ENCODE peak calls at places on chromosomes 16 and 17, in seven cellular contexts. K is IMR-90, Z is astrocyte, J is endothelial cell of umbilical vein, L is H9, G is DND-41, X is neural progenitor cell. F is an unnamed sample. For H4K20me1, the result is how much of the 10 kb centered on the place peaks cover.

GRCh38 chr17:78738698-78739097 is 43.4 kb downstream of the CYTH1 start:
- DNase-seq in K (no peak), Z (no peak), J (no peak), L (no peak), G (no peak), X (no peak), F (no peak)

GRCh38 chr17:59038734-59039133 is 67.9 kb downstream of the TRIM37 start:
- DNase-seq in K (peak), Z (peak), J (no peak), L (no peak), G (no peak), X (no peak), F (no peak)

GRCh38 chr16:87392823-87393679 is 915 bp downstream of the MAP1LC3B start:
- DNase-seq in K (peak), Z (peak), J (peak), L (peak), G (peak), X (peak), F (peak)

GRCh38 chr16:71669926-71670536 is 44.0 kb downstream of the MARVELD3 start:
- DNase-seq in K (no peak), Z (no peak), J (no peak), L (no peak), G (no peak), X (no peak), F (no peak)

GRCh38 chr17:63430223-63430622 is 15.9 kb downstream of the CYB561 start:
- DNase-seq in K (no peak), Z (no peak), J (no peak), L (no peak), G (no peak), X (no peak), F (no peak)

GRCh38 chr16:29993903-29994612 is 1.4 kb downstream of the HIRIP3 start:
- DNase-seq in K (no peak), Z (no peak), J (no peak), L (no peak), G (no peak), X (no peak), F (no peak)

GRCh38 chr17:33234930-33235685 is 58.0 kb downstream of the ASIC2 start:
- DNase-seq in K (peak), Z (peak), J (peak), L (no peak), G (no peak), X (no peak), F (peak)

GRCh38 chr17:81520021-81520894 is 7.7 kb upstream of the ACTG1 start:
- DNase-seq in K (no peak), Z (no peak), J (no peak), L (no peak), G (no peak), X (peak), F (no peak)

GRCh38 chr17:82217530-82218204 is 5.0 kb upstream of the CCDC57 start:
- DNase-seq in K (peak), Z (peak), J (peak), L (no peak), G (no peak), X (no peak), F (peak)

GRCh38 chr17:60390223-60390622 is 1.7 kb downstream of the USP32 start:
- DNase-seq in K (peak), Z (peak), J (peak), L (no peak), G (no peak), X (no peak), F (peak)

GRCh38 chr17:45341389-45342158 is 24.8 kb upstream of the MAP3K14 start:
- DNase-seq in K (peak), Z (peak), J (peak), L (peak), G (no peak), X (peak), F (peak)

GRCh38 chr16:68332411-68333121 is 21.7 kb downstream of the PRMT7 start:
- DNase-seq in K (peak), Z (peak), J (peak), L (no peak), G (peak), X (no peak), F (no peak)

GRCh38 chr17:77821114-77821513 is 137.4 kb upstream of the TNRC6C start:
- DNase-seq in K (no peak), Z (no peak), J (no peak), L (peak), G (peak), X (no peak), F (no peak)

GRCh38 chr16:85664580-85665372 is 24.0 kb downstream of the GINS2 start:
- DNase-seq in K (no peak), Z (no peak), J (no peak), L (no peak), G (no peak), X (no peak), F (no peak)

GRCh38 chr17:68624381-68624780 is 23.2 kb upstream of the FAM20A start:
- DNase-seq in K (no peak), Z (no peak), J (no peak), L (no peak), G (no peak), X (no peak), F (peak)

GRCh38 chr17:47810901-47811635 is 10.5 kb downstream of the OSBPL7 start:
- DNase-seq in K (no peak), Z (no peak), J (no peak), L (peak), G (no peak), X (no peak), F (no peak)

GRCh38 chr16:17299790-17300189 is 171.0 kb downstream of the XYLT1 start:
- DNase-seq in K (no peak), Z (no peak), J (no peak), L (no peak), G (no peak), X (no peak), F (no peak)
- H4K20me1 ChIP-seq in K (under half), Z (half or more), J (under half), L (under half), G (under half), X (under half), F (under half)

DNA sequence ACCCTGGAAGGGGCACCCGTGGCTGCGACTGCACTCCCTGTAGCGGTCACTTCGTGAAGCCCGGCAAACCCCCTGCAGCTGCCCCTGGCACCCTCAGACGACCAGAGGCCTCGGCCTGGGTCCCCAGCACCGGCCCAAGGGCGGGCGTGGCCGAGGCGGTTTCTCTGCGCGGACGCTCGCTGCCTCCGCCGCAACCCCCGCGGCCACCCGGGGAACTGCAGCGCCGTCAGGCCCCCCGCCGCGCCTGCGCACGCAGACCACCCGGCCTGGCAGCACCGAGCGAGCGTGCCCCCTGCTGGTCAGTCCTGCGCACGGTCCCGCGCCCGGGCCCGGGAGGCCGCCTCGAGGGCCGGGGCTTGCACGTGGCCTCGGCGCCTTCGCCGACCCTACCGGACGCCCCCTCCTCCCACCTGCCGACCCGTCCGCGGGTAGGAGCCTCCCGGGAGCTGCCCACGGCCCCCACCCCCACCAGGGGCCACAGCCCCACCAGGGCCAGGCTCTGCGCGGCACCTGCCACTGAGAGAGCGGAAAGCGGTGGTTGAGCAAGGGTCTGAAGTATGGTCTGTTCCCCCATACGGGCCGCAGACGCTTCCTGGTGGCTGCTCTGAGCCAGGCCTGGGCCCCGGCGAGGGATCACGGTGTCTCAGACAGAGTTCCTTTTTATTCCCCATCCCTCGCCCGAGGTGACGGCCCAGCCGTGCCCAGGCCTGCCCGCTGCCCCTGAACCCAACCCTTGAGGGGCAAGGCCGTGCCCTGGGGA is 11.5 kb upstream of the HS3ST6 start:
- DNase-seq in K (peak), Z (peak), J (peak), L (peak), G (peak), X (peak), F (peak)
- H3K9ac ChIP-seq in K (peak), Z (peak), J (peak), L (no peak), G (peak), X (no peak), F (no peak)

DNA sequence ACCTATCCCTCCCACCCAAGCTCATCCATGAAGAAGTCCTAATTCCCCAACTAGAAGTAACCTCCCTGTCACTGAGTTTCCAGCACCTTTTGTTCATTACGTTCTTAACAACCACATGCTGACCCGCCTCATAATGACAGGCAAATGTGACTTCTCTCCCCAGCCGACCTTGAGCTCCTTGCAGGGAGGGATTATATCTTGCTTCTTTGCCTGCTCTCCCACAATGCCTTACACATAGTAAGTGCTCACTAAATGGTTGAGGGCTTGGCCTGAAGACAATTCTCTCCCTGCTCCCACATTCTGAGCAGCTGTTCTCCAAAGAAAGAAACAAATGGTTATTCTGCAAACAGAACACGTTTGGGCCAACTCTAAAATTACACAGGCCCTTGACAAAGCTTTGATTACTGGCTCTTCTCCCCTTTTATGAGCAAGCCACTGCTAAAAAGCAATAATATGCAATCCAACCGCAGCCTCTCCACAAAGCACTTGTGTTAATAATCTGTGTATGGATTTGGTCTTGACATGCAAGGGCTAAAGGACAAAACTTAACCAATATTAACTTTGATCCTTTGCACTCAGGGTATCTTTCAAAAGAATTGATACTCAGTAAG is 23.2 kb downstream of the SLC39A11 start:
- DNase-seq in K (no peak), Z (no peak), J (no peak), L (no peak), G (no peak), X (no peak), F (no peak)
- H3K27ac ChIP-seq in K (peak), Z (no peak), J (no peak), L (no peak), G (no peak), X (no peak), F (no peak)

GRCh38 chr17:307295-307691 is 45.3 kb downstream of the RPH3AL start:
- DNase-seq in K (no peak), Z (no peak), J (no peak), L (no peak), G (no peak), X (no peak), F (no peak)
- H4K20me1 ChIP-seq in K (under half), Z (under half), J (under half), L (under half), G (under half), X (under half), F (under half)

DNA sequence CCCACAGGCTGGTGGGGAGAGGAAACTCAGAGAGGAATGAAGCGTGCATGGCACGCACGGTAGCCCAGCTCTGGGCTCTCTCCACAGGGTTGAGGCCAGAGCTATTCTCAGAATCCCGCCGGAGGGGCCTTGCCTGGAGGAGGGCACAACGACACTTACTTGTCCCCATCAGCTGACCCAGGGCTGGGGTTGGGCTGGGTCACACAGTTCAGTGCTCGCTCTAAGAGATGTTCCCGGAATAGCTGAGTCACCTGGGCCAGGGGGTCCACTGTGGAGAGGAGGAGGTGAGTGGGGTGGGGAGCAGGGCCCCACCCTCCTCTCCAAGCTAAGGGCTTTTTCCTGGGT is 21.8 kb downstream of the SREBF1 start:
- DNase-seq in K (no peak), Z (no peak), J (no peak), L (no peak), G (no peak), X (no peak), F (no peak)
- H3K9ac ChIP-seq in K (no peak), Z (no peak), J (no peak), L (no peak), G (no peak), X (no peak), F (no peak)

DNA sequence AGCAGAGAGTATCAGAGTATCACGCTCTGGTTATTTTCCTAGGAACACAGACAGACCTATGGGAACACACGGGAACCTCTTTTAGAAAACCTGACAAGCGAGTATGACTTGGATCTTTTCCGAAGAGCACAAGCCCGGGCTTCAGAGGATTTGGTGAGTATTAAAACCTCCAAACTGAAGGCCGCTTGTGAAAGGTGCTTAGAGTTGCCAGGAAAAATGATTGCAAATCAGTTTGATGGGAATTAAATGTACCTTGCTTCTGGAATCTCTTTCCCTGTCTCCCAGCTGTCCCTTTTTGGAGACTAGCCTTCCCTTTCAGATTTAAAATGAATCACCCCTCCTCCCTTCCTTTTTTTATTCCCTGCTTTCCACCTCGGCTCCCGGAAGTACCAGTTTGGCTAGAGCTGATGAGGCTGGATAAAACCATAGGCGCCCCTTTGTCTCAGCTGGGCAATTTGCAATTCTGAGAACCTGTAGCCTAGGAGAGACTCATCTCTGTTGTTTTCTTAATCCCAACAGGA is 27.3 kb downstream of the KAT7 start:
- DNase-seq in K (no peak), Z (no peak), J (peak), L (peak), G (no peak), X (peak), F (peak)
- H3K27ac ChIP-seq in K (no peak), Z (no peak), J (peak), L (peak), G (no peak), X (peak), F (peak)

GRCh38 chr17:49635121-49635520 is 42.8 kb downstream of the SPOP start:
- DNase-seq in K (no peak), Z (peak), J (no peak), L (no peak), G (no peak), X (no peak), F (no peak)
- H4K20me1 ChIP-seq in K (under half), Z (under half), J (under half), L (under half), G (under half), X (under half), F (under half)

GRCh38 chr16:51149251-51149661 is 1.8 kb downstream of the SALL1 start:
- DNase-seq in K (no peak), Z (no peak), J (no peak), L (no peak), G (no peak), X (peak), F (no peak)

GRCh38 chr16:51149721-51150158 is 1.3 kb downstream of the SALL1 start:
- DNase-seq in K (no peak), Z (no peak), J (no peak), L (no peak), G (no peak), X (peak), F (no peak)

GRCh38 chr16:51148674-51149228 is 2.3 kb downstream of the SALL1 start:
- DNase-seq in K (no peak), Z (no peak), J (no peak), L (no peak), G (no peak), X (no peak), F (no peak)

GRCh38 chr16:51146256-51146924 is 4.7 kb downstream of the SALL1 start:
- DNase-seq in K (peak), Z (peak), J (no peak), L (no peak), G (no peak), X (peak), F (no peak)

GRCh38 chr16:51147776-51148673 is 3.0 kb downstream of the SALL1 start:
- DNase-seq in K (no peak), Z (no peak), J (no peak), L (no peak), G (no peak), X (peak), F (no peak)
- H3K9ac ChIP-seq in K (peak), Z (peak), J (no peak), L (no peak), G (no peak), X (peak), F (no peak)

DNA sequence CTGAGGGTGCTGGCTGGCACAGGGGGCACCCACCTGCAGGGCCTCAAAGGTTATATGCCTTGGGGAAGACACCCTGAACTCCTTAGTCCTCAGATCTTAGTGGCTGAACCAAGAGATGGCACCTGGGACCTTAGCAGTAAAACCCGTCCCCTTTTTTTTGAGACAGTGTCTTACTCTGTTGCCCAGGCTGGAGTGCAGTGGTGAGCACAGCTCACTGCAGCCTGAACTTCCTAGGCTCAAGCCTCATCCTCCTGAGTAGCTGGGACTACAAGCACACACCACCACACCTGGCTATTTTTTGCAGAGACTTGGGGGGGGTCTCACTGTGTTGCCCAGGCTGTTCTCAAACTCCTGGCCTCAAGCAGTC is 237.2 kb downstream of the MRTFB start:
- DNase-seq in K (no peak), Z (no peak), J (no peak), L (no peak), G (no peak), X (no peak), F (no peak)
- H3K27ac ChIP-seq in K (no peak), Z (no peak), J (no peak), L (no peak), G (peak), X (no peak), F (peak)